ENCODE peak calls at places on chromosomes 1 and 21, in six cellular contexts. N is T-helper 2 cell; I is activated CD8-positive, alpha-beta memory T cell treated with anti-CD3 and anti-CD28 coated beads for 24 hours; Q is B cell; W is activated CD4-positive, alpha-beta T cell treated with anti-CD3 and anti-CD28 coated beads for 24 hours; F is non-pigmented ciliary epithelial cell. T is an unnamed sample.

GRCh38 chr1:151790940-151791651 is 796 bp upstream of the TDRKH start:
- DNase-seq in I (peak), F (no peak), Q (no peak), W (no peak), N (no peak), T (no peak)

GRCh38 chr1:162389021-162389818 is 7.7 kb downstream of the C1orf226 start:
- DNase-seq in N (no peak), Q (no peak), I (no peak), F (no peak), W (no peak), T (peak)

GRCh38 chr1:70934197-70934961 is 113.2 kb downstream of the PTGER3 start:
- DNase-seq in F (no peak), W (no peak), I (no peak), Q (no peak), N (no peak), T (no peak)

GRCh38 chr1:202192770-202193613 is 607 bp upstream of the LGR6 start:
- DNase-seq in F (no peak), Q (peak), W (peak), I (peak), N (peak), T (no peak)

GRCh38 chr1:162023547-162024501 is at the start of gene OLFML2B:
- DNase-seq in W (peak), I (peak), F (peak), N (no peak), Q (no peak), T (peak)

GRCh38 chr1:43930168-43930948 is 3.2 kb upstream of the ARTN start:
- DNase-seq in F (no peak), Q (no peak), I (no peak), W (no peak), N (no peak), T (no peak)

GRCh38 chr1:48744032-48744431 is 32.7 kb downstream of the BEND5 start:
- DNase-seq in W (no peak), I (no peak), Q (no peak), N (no peak), F (no peak), T (no peak)

GRCh38 chr1:84442256-84442655 is 36.8 kb upstream of the RPF1 start:
- DNase-seq in I (no peak), F (peak), N (no peak), Q (no peak), W (no peak), T (peak)

GRCh38 chr1:233988963-233989696 is 84.7 kb downstream of the SLC35F3 start:
- DNase-seq in N (no peak), F (no peak), Q (no peak), W (no peak), I (no peak), T (no peak)

GRCh38 chr1:207925210-207925609 is 14.3 kb upstream of the CD34 start:
- DNase-seq in F (no peak), Q (no peak), N (no peak), W (no peak), I (no peak), T (no peak)

GRCh38 chr21:38083534-38083933 is 167.3 kb upstream of the KCNJ6 start:
- DNase-seq in F (no peak), N (no peak), Q (no peak), I (no peak), W (no peak), T (no peak)

GRCh38 chr1:46399307-46399706 is 5.2 kb downstream of the FAAH start:
- DNase-seq in Q (no peak), N (no peak), F (no peak), I (no peak), W (no peak), T (no peak)

GRCh38 chr1:203122159-203122558 is 5.4 kb upstream of the ADORA1 start:
- DNase-seq in W (no peak), I (peak), N (no peak), F (no peak), Q (no peak), T (no peak)

GRCh38 chr1:28087614-28088167 is 719 bp downstream of the EYA3 start:
- DNase-seq in N (no peak), I (peak), F (no peak), Q (peak), W (no peak), T (no peak)

GRCh38 chr1:92217721-92218120 is at the start of gene C1orf146:
- DNase-seq in Q (no peak), W (no peak), F (no peak), I (no peak), N (no peak), T (no peak)

GRCh38 chr1:185453496-185454192 is 136.6 kb upstream of the IVNS1ABP start:
- DNase-seq in I (no peak), Q (no peak), F (peak), N (no peak), W (no peak), T (peak)

GRCh38 chr1:50644447-50645105 is 221.3 kb upstream of the DMRTA2 start:
- DNase-seq in Q (no peak), F (no peak), W (no peak), I (no peak), N (no peak), T (peak)

GRCh38 chr21:44999428-44999971 is 59.7 kb downstream of the SLX9 start:
- DNase-seq in Q (no peak), F (no peak), N (no peak), I (no peak), W (no peak), T (no peak)

GRCh38 chr1:113871597-113872113 is at the start of gene PTPN22:
- DNase-seq in I (peak), Q (peak), F (peak), W (peak), N (peak), T (peak)

GRCh38 chr1:39127513-39127912 is 77.0 kb upstream of the MACF1 start:
- DNase-seq in N (no peak), I (no peak), F (no peak), Q (no peak), W (no peak), T (no peak)

GRCh38 chr1:50796277-50796676 is 163.8 kb downstream of the FAF1 start:
- DNase-seq in N (no peak), F (no peak), W (no peak), I (no peak), Q (no peak), T (no peak)

GRCh38 chr1:226738995-226739695 is at the start of gene ITPKB:
- DNase-seq in Q (peak), W (no peak), F (peak), I (peak), N (no peak), T (no peak)

GRCh38 chr1:236893626-236894545 is 98.8 kb downstream of the MTR start:
- DNase-seq in Q (no peak), W (no peak), N (no peak), F (peak), I (no peak), T (peak)

GRCh38 chr1:61046434-61046833 is 35.9 kb upstream of the NFIA start:
- DNase-seq in W (no peak), Q (no peak), I (no peak), N (no peak), F (no peak), T (no peak)

GRCh38 chr1:15952317-15953258 is 23.3 kb downstream of the ZBTB17 start:
- DNase-seq in I (no peak), Q (no peak), W (no peak), N (no peak), F (peak), T (peak)